ENCODE peak calls at places on chromosomes 5 and 9, in five cellular contexts. One of them, this sample, is unnamed.

GRCh38 chr5:19175776-19176570 is 812.0 kb downstream of the CDH18 start:
- DNase-seq in dorsolateral prefrontal cortex: no peak
- DNase-seq in fibroblast of gingiva: no peak
- DNase-seq in stimulated activated CD4-positive, alpha-beta T cell treated with anti-CD3 and anti-CD28 coated beads, Interleukin-1b, Interleukin-23, amount 100 ng/mL, for 24 hours: no peak
- DNase-seq in epithelial cell of proximal tubule: no peak
- DNase-seq in this sample: no peak

GRCh38 chr9:101716629-101717028 is 21.8 kb downstream of the GRIN3A start:
- DNase-seq in dorsolateral prefrontal cortex: no peak
- DNase-seq in fibroblast of gingiva: no peak
- DNase-seq in stimulated activated CD4-positive, alpha-beta T cell treated with anti-CD3 and anti-CD28 coated beads, Interleukin-1b, Interleukin-23, amount 100 ng/mL, for 24 hours: no peak
- DNase-seq in epithelial cell of proximal tubule: no peak
- DNase-seq in this sample: no peak

GRCh38 chr9:78573205-78573604 is 276.3 kb downstream of the PSAT1 start:
- DNase-seq in dorsolateral prefrontal cortex: no peak
- DNase-seq in fibroblast of gingiva: peak
- DNase-seq in stimulated activated CD4-positive, alpha-beta T cell treated with anti-CD3 and anti-CD28 coated beads, Interleukin-1b, Interleukin-23, amount 100 ng/mL, for 24 hours: no peak
- DNase-seq in epithelial cell of proximal tubule: no peak
- DNase-seq in this sample: no peak

GRCh38 chr9:21965401-21965951 is 28.7 kb downstream of the CDKN2A start:
- DNase-seq in dorsolateral prefrontal cortex: no peak
- DNase-seq in fibroblast of gingiva: peak
- DNase-seq in stimulated activated CD4-positive, alpha-beta T cell treated with anti-CD3 and anti-CD28 coated beads, Interleukin-1b, Interleukin-23, amount 100 ng/mL, for 24 hours: no peak
- DNase-seq in epithelial cell of proximal tubule: no peak
- DNase-seq in this sample: peak

GRCh38 chr5:140321796-140322195 is 18.9 kb upstream of the PFDN1 start:
- DNase-seq in dorsolateral prefrontal cortex: no peak
- DNase-seq in fibroblast of gingiva: no peak
- DNase-seq in stimulated activated CD4-positive, alpha-beta T cell treated with anti-CD3 and anti-CD28 coated beads, Interleukin-1b, Interleukin-23, amount 100 ng/mL, for 24 hours: no peak
- DNase-seq in epithelial cell of proximal tubule: no peak
- DNase-seq in this sample: no peak

GRCh38 chr5:76601470-76601869 is 21.7 kb downstream of the F2RL2 start:
- DNase-seq in dorsolateral prefrontal cortex: no peak
- DNase-seq in fibroblast of gingiva: peak
- DNase-seq in stimulated activated CD4-positive, alpha-beta T cell treated with anti-CD3 and anti-CD28 coated beads, Interleukin-1b, Interleukin-23, amount 100 ng/mL, for 24 hours: no peak
- DNase-seq in epithelial cell of proximal tubule: no peak
- DNase-seq in this sample: peak

GRCh38 chr9:10255758-10256157 is 357.0 kb downstream of the PTPRD start:
- DNase-seq in dorsolateral prefrontal cortex: no peak
- DNase-seq in fibroblast of gingiva: no peak
- DNase-seq in stimulated activated CD4-positive, alpha-beta T cell treated with anti-CD3 and anti-CD28 coated beads, Interleukin-1b, Interleukin-23, amount 100 ng/mL, for 24 hours: no peak
- DNase-seq in epithelial cell of proximal tubule: no peak
- DNase-seq in this sample: no peak

GRCh38 chr9:102354041-102354440 is 615.6 kb upstream of the GRIN3A start:
- DNase-seq in dorsolateral prefrontal cortex: no peak
- DNase-seq in fibroblast of gingiva: no peak
- DNase-seq in stimulated activated CD4-positive, alpha-beta T cell treated with anti-CD3 and anti-CD28 coated beads, Interleukin-1b, Interleukin-23, amount 100 ng/mL, for 24 hours: no peak
- DNase-seq in epithelial cell of proximal tubule: no peak
- DNase-seq in this sample: no peak